ENCODE peak calls at places on chromosomes 3 and 15, in seven cellular contexts. O is mammary epithelial cell; P is OCI-LY7; Q is stomach; I is tibial nerve; Y is CD8-positive, alpha-beta memory T cell; W is left ventricle myocardium inferior. X is an unnamed sample. For H3K4me1, the result is how much of the 10 kb centered on the place peaks cover.

GRCh38 chr15:35932541-35932940 is 386.6 kb upstream of the DPH6 start:
- DNase-seq in O (no peak), P (no peak), Q (no peak), I (no peak), Y (no peak), W (no peak), X (no peak)

GRCh38 chr3:141321109-141321497 is 47.2 kb upstream of the ZBTB38 start:
- DNase-seq in O (no peak), P (no peak), Q (no peak), I (no peak), Y (no peak), W (no peak), X (no peak)

GRCh38 chr3:29067014-29067413 is 213.9 kb upstream of the RBMS3 start:
- DNase-seq in O (peak), P (no peak), Q (no peak), I (no peak), Y (no peak), W (no peak), X (no peak)

GRCh38 chr15:94840794-94841587 is 609.6 kb downstream of the MCTP2 start:
- DNase-seq in O (peak), P (no peak), Q (no peak), I (no peak), Y (no peak), W (no peak), X (no peak)

GRCh38 chr15:32794973-32795372 is 77.2 kb downstream of the GREM1 start:
- DNase-seq in O (peak), P (no peak), Q (no peak), I (no peak), Y (no peak), W (no peak), X (no peak)

GRCh38 chr15:51678081-51678480 is 3.2 kb upstream of the SCG3 start:
- DNase-seq in O (peak), P (no peak), Q (no peak), I (no peak), Y (no peak), W (no peak), X (no peak)

GRCh38 chr3:176428552-176428951 is 768.7 kb downstream of the TBL1XR1 start:
- DNase-seq in O (no peak), P (no peak), Q (no peak), I (no peak), Y (no peak), W (no peak), X (no peak)

GRCh38 chr3:44993471-44994205 is 17.6 kb downstream of the EXOSC7 start:
- DNase-seq in O (peak), P (no peak), Q (no peak), I (no peak), Y (no peak), W (no peak), X (no peak)

GRCh38 chr3:196660381-196661166 is 21.1 kb downstream of the NRROS start:
- DNase-seq in O (no peak), P (no peak), Q (peak), I (no peak), Y (no peak), W (no peak), X (no peak)

GRCh38 chr3:67653425-67654098 is 850 bp downstream of the SUCLG2 start:
- DNase-seq in O (no peak), P (peak), Q (no peak), I (peak), Y (no peak), W (no peak), X (no peak)

GRCh38 chr3:71111784-71112440 is 471.6 kb downstream of the FOXP1 start:
- DNase-seq in O (peak), P (no peak), Q (no peak), I (no peak), Y (no peak), W (no peak), X (no peak)

GRCh38 chr3:72892081-72892763 is 4.4 kb downstream of the GXYLT2 start:
- DNase-seq in O (peak), P (no peak), Q (no peak), I (peak), Y (no peak), W (no peak), X (no peak)

GRCh38 chr3:155334897-155335883 is 41.7 kb upstream of the STRIT1 start:
- DNase-seq in O (no peak), P (peak), Q (no peak), I (no peak), Y (no peak), W (no peak), X (no peak)

DNA sequence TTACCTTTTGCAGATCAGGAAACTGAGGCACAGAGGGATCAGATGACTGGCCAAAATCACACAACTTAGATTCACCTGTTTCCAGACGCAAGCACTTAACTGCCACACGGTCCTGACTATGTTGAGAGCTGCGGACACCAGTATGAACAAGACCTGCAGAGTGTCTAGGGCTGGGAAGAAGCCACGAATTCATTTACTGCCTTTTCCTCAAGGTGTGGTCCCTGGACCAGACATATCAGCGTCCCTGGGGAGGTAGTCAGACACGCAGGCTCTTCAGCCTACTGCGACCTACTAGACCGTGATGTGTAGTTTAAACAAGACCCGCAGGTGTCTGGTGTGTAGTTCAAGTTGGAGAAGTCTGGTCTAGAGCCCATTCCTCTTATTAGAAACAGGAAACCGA is 541 bp upstream of the SLC6A11 start:
- DNase-seq in O (no peak), P (no peak), Q (no peak), I (no peak), Y (no peak), W (no peak), X (peak)
- H3K4me3 ChIP-seq in O (no peak), P (no peak), Q (peak), I (no peak), Y (no peak), W (peak), X (no peak)

DNA sequence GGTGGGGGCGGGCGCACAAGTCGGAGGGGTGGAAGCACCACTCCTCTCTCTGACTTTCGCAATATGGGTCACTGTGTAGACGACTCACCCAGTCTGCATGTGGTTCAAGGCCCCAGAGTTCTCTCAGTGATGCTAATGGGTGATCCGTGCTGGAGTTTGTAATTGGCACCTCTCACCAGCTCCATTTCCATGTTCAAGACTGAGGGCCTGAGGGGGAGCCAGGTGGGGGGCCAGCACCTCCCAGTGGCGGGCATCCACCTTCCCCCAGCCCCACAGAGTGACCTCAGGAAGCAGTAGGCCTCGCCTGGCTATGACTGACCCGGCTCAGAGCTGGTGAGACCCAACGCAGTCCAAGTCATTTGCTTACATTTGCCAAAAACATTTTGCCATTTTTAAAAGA is 230.0 kb upstream of the ST8SIA2 start:
- DNase-seq in O (peak), P (no peak), Q (no peak), I (no peak), Y (no peak), W (no peak), X (no peak)
- H3K4me1 ChIP-seq in O (under half), P (under half), Q (under half), I (under half), Y (under half), W (under half), X (under half)

DNA sequence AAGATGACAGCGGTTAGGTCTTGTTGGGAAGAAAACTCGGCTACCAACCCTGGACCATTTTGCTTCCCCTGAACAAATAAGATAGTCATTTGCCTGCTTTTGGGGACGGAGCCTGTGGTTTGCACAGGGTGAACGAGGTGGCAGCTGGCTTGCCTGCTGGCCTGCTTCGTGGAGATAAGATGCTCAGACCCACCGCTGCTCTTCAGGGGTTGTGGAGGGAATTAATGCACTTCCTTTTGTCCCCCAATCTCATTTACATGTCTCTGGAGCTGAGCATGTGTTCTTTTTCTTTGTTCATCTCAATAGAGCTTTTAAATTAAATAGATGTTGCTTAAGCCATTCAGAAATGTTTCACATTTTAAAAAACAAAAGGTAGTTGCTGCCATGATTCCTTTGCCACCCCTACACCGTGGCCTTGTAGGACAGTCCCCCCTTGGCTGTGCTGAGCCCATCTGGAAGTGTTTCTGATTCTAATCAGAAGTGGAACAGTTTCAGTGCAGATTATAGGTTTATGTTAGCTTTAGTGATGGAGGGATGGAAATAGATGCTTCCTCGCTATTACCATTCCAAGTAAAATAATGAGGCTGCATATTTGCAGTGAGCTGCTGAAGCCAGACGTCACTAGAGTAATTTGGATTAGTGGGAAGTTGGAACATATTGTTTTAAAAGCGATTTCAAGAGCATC is 25.7 kb downstream of the APBA2 start:
- DNase-seq in O (no peak), P (no peak), Q (no peak), I (no peak), Y (no peak), W (no peak), X (no peak)
- H3K4me3 ChIP-seq in O (no peak), P (no peak), Q (no peak), I (no peak), Y (no peak), W (no peak), X (no peak)

GRCh38 chr3:13014755-13015285 is 58.4 kb downstream of the IQSEC1 start:
- DNase-seq in O (no peak), P (no peak), Q (no peak), I (no peak), Y (no peak), W (no peak), X (no peak)
- H3K4me1 ChIP-seq in O (under half), P (half or more), Q (under half), I (under half), Y (half or more), W (under half), X (under half)

GRCh38 chr3:160564205-160564922 is 1.0 kb downstream of the KPNA4 start:
- DNase-seq in O (no peak), P (peak), Q (no peak), I (no peak), Y (peak), W (no peak), X (no peak)

GRCh38 chr3:160565442-160566403 is at the start of gene KPNA4:
- DNase-seq in O (peak), P (peak), Q (peak), I (peak), Y (peak), W (peak), X (peak)

GRCh38 chr3:160564949-160565441 is 376 bp downstream of the KPNA4 start:
- DNase-seq in O (peak), P (peak), Q (peak), I (no peak), Y (peak), W (peak), X (no peak)

GRCh38 chr3:160566499-160566898 is 1.1 kb upstream of the KPNA4 start:
- DNase-seq in O (no peak), P (no peak), Q (no peak), I (no peak), Y (no peak), W (no peak), X (no peak)

DNA sequence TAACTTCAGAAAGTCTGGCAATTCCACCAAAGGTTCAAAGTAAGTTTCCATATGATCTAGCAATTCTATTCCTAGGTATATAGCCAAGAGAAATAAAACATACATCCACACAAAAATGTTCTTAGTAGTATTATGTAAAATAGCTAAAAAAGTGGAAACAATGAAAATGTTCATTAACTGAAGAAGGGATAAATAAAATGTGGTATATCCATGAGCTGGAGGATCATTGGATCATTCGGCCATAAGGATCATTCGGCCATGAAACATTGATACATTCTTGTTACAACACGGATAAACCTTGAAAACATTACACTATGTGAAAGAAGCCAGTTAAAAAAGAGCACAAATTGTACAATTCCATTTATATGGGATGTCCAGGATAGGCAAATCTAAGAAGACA is 2.4 kb downstream of the KPNA4 start:
- DNase-seq in O (no peak), P (no peak), Q (no peak), I (no peak), Y (no peak), W (no peak), X (no peak)
- H3K4me3 ChIP-seq in O (peak), P (peak), Q (peak), I (no peak), Y (no peak), W (peak), X (no peak)

DNA sequence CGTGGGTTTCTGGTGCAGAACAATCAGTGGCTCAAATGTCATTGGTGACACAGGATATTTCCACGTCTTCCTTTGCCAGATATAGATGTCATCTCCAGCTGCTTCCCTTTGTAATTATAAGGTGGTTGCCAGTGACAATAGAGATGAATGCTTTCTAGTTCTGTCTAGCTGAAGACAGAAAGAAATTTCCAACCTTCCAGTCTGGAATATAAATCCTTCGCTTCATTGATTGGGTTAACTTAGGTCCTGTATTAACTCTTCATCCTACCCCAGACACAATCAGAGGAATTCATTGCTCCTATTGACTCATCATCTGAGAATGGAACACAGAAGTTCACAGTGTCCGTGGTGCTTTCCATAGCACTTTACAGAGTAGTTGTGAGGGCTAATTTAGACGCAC is 241.3 kb downstream of the NFKBIZ start:
- DNase-seq in O (no peak), P (no peak), Q (no peak), I (no peak), Y (no peak), W (no peak), X (no peak)
- H3K4me1 ChIP-seq in O (under half), P (under half), Q (under half), I (under half), Y (under half), W (under half), X (under half)

DNA sequence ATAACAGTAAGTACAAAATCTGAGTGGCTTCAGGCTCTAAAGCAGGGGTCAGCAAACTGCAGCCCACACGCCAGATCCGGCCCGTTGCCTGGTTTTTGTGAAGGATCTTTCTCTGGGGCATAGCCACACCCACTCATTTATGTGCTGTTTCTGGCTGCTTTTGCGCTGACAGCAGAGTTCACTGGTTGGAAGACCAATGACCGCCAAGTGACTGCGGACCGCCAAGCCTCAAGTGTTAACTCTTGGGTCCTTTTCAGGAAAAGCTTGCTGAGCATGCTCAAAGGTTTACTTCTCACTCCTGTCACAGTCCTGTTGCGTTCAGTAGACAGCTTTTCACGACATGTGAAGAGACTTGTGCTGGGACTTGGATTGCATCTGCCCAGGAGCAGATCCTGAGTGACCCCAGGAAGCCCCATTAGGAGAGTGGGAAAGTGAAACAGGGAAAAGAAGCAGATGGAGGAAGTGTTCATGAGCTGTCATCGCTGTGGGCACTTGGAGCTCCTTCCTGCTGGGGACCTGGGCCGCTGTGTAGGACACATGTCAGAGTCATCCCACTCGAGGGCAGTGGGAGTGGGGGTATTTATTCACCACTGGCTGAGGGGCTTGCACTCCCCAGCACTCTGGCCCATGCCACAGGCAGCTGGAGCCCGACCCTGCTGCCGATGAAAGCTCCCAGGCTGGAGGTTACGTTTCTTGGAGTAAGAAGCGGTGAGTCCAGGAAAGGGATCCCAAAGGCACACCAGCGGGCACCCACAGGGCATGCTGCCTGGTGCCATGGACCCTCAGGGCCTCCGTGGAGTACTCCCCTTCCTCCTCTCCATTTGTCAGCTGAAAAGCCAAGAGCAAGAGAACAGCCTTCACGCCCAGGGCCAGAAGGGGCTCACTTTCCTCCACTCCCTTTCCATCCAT is 249.1 kb downstream of the PLCL2 start:
- DNase-seq in O (no peak), P (no peak), Q (no peak), I (peak), Y (no peak), W (no peak), X (no peak)
- H3K4me3 ChIP-seq in O (no peak), P (no peak), Q (no peak), I (no peak), Y (no peak), W (no peak), X (no peak)

GRCh38 chr15:38652998-38653397 is 88.4 kb upstream of the RASGRP1 start:
- DNase-seq in O (no peak), P (peak), Q (no peak), I (no peak), Y (peak), W (no peak), X (no peak)
- H3K4me1 ChIP-seq in O (under half), P (under half), Q (under half), I (under half), Y (half or more), W (under half), X (under half)